ENCODE peak calls at places on chromosome 4, in five cellular contexts. I is Panc1; B is GM23338; E is HCT116; F is CD8-positive, alpha-beta T cell. N is an unnamed sample.
A peak's percentile ranks its signal among the peaks of the same experiment; 100 is the strongest.

GRCh38 chr4:173168396-173169177 is at the start of gene GALNT7:
- DNase-seq in I (no peak), B (peak; percentile 93), E (no peak), F (peak; percentile 65), N (no peak)

GRCh38 chr4:138401330-138401729 is 159.2 kb upstream of the SLC7A11 start:
- DNase-seq in I (no peak), B (no peak), E (no peak), F (no peak), N (no peak)

GRCh38 chr4:168766537-168767316 is 243.3 kb downstream of the CBR4 start:
- DNase-seq in I (no peak), B (no peak), E (no peak), F (no peak), N (no peak)

GRCh38 chr4:15779336-15779735 is 1.2 kb downstream of the CD38 start:
- DNase-seq in I (no peak), B (peak; percentile 81), E (no peak), F (no peak), N (no peak)

GRCh38 chr4:85005865-85006377 is 39.4 kb upstream of the WDFY3 start:
- DNase-seq in I (no peak), B (no peak), E (no peak), F (no peak), N (no peak)

GRCh38 chr4:37666625-37667071 is 19.5 kb downstream of the RELL1 start:
- DNase-seq in I (peak; percentile 92), B (peak; percentile 22), E (peak; percentile 96), F (no peak), N (peak; percentile 15)

GRCh38 chr4:6104541-6105130 is 86.4 kb upstream of the C4orf50 start:
- DNase-seq in I (no peak), B (no peak), E (no peak), F (no peak), N (no peak)

GRCh38 chr4:138311771-138312535 is 69.8 kb upstream of the SLC7A11 start:
- DNase-seq in I (no peak), B (peak; percentile 13), E (no peak), F (no peak), N (no peak)

GRCh38 chr4:161791796-161792556 is 371.8 kb downstream of the FSTL5 start:
- DNase-seq in I (no peak), B (no peak), E (no peak), F (no peak), N (no peak)

DNA sequence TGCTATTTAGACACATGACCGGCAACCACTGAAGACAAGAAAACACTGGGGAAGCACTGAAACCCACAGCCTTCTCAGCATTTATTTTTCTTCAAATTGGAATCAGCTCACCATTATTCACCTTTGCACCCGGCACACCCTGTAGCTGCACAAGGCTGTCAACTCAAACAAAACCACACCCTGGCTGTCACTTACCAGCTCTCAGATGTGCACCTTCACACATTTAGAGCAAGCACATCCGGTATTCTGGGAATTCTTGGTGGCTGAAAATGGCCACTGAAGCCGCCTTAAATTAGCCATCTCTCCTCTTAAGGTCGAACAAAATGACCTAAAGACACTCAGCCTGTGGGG is 5.9 kb downstream of the ZFYVE28 start:
- DNase-seq in I (no peak), B (no peak), E (no peak), F (peak; percentile 84), N (no peak)
- H3K4me1 ChIP-seq in I (peaks cover 29% of the 10 kb centered on the region), B (peaks cover 38% of the 10 kb centered on the region), E (peaks cover 76% of the 10 kb centered on the region), F (peaks cover 56% of the 10 kb centered on the region), N (peaks cover 18% of the 10 kb centered on the region)

GRCh38 chr4:133145758-133146157 is 3.3 kb upstream of the PCDH10 start:
- DNase-seq in I (no peak), B (peak; percentile 11), E (no peak), F (no peak), N (no peak)
- TF ChIP-seq CTCF in I (no peak), B (peak; percentile 22), E (no peak), F (no peak), N (no peak)

GRCh38 chr4:57064811-57065711 is 45.1 kb downstream of the IGFBP7 start:
- DNase-seq in I (no peak), B (no peak), E (no peak), F (no peak), N (no peak)

GRCh38 chr4:57064120-57064519 is 46.1 kb downstream of the IGFBP7 start:
- DNase-seq in I (no peak), B (no peak), E (no peak), F (no peak), N (no peak)

GRCh38 chr4:57063518-57063917 is 46.7 kb downstream of the IGFBP7 start:
- DNase-seq in I (no peak), B (no peak), E (no peak), F (no peak), N (no peak)

GRCh38 chr4:57068237-57068981 is 41.8 kb downstream of the IGFBP7 start:
- DNase-seq in I (no peak), B (no peak), E (no peak), F (no peak), N (no peak)

DNA sequence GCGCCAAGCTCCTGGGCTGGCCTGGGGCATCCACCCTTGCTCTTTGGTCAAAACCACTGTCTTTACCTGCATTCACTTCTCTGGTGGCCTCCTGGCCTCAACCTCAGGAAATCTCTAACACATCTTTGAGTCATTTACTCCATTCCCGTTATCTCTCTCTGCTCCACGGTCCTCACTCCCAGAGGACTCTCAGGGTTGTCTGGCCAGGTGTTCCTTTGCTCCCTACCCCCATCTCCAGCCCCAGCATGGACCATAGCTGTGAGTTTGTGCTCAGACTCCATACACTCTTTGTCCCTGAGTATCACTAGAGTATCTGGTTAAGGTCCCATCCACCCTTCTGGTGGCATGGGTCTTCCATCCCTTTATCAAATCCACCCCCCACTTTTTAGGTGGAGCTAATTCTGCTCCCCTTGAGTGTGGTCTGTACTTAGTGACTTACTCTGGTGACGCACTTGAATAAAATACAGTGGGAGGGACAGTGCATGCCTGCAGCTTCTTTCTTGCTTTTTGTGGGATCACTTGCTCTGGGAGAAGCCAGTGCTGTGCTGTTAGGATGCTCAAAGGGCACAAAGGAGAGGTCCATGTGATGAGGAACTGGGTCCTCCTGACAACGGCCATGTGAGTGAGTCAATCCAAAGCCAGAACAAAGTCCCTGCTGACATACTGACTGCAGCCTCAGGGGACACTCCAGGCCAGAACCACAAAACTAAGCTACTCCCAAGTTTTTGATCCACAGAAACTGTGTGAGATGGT is 44.3 kb downstream of the IGFBP7 start:
- DNase-seq in I (no peak), B (no peak), E (no peak), F (no peak), N (no peak)
- H3K4me1 ChIP-seq in I (no peaks in the 10 kb centered on the region), B (no peaks in the 10 kb centered on the region), E (no peaks in the 10 kb centered on the region), F (no peaks in the 10 kb centered on the region), N (peaks cover 95% of the 10 kb centered on the region)

DNA sequence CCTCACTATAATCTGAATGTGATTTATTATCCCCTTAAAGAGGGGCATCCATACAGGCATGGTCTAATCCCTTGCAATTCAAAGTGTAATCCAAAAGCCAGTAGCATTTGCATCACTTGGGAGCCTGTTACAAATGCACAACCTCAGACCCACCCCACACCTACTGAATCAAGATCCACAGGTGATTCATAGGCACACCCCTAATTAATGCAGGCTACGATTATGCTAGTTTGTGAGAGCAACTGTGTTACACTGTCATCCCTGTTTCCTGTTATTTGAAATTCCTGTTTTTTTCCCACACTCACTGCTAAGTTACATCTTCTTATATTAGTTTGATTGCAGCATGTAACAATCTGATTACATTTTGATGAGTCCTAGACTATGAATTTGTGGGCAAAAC is 120.0 kb downstream of the RAB28 start:
- DNase-seq in I (no peak), B (no peak), E (no peak), F (no peak), N (no peak)
- TF ChIP-seq CTCF in I (no peak), B (no peak), E (no peak), F (no peak), N (no peak)

GRCh38 chr4:75895744-75896314 is 6.4 kb downstream of the PPEF2 start:
- DNase-seq in I (peak; percentile 22), B (peak; percentile 74), E (peak; percentile 23), F (no peak), N (no peak)
- H3K4me1 ChIP-seq in I (no peaks in the 10 kb centered on the region), B (no peaks in the 10 kb centered on the region), E (no peaks in the 10 kb centered on the region), F (no peaks in the 10 kb centered on the region), N (no peaks in the 10 kb centered on the region)

GRCh38 chr4:186105721-186106335 is 1.3 kb downstream of the FAM149A start:
- DNase-seq in I (no peak), B (peak; percentile 35), E (no peak), F (no peak), N (no peak)
- TF ChIP-seq CTCF in I (no peak), B (no peak), E (no peak), F (no peak), N (no peak)

DNA sequence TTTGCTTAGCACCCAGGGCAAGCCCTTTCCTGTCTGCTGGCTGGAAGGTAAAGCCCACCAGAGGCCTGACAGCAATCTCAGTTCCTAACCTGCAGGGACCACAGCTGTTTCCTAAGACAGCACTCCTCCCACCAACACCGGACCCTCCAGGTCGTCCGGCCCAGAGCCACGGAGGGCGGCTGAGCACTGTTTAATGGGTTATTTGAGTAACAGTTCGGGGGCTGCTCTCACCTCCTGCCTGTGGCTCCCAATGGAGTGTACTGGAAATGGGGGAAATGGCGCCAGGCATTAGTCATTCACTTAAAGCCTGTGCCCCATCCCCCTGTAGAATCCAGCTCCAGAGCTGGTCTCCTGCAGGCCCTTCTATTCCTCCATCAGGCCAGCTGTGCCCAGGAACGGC is 81.6 kb upstream of the ADRA2C start:
- DNase-seq in I (no peak), B (no peak), E (no peak), F (no peak), N (no peak)
- H3K4me1 ChIP-seq in I (no peaks in the 10 kb centered on the region), B (no peaks in the 10 kb centered on the region), E (no peaks in the 10 kb centered on the region), F (no peaks in the 10 kb centered on the region), N (no peaks in the 10 kb centered on the region)

GRCh38 chr4:69568787-69569186 is 70.7 kb downstream of the UGT2A2 start:
- DNase-seq in I (no peak), B (no peak), E (no peak), F (no peak), N (no peak)
- TF ChIP-seq CTCF in I (no peak), B (no peak), E (no peak), F (no peak), N (no peak)

N was measured in thoracic aorta.